ENCODE peak calls at places on chromosome 2, in nine cellular contexts. One of them, this sample, is unnamed.

GRCh38 chr2:114218368-114218767 is 224.1 kb upstream of the DPP10 start:
- DNase-seq in tibial nerve: no peak
- DNase-seq in upper lobe of right lung: no peak
- DNase-seq in lung: no peak
- DNase-seq in fibroblast of lung: no peak
- DNase-seq in pancreas: no peak
- DNase-seq in PC-3: no peak
- DNase-seq in CD8-positive, alpha-beta T cell: no peak
- DNase-seq in right lobe of liver: no peak
- DNase-seq in this sample: no peak

GRCh38 chr2:159613515-159614336 is 2.6 kb downstream of the BAZ2B start:
- DNase-seq in tibial nerve: no peak
- DNase-seq in fibroblast of lung: peak; percentile 48
- DNase-seq in PC-3: peak; percentile 32
- DNase-seq in CD8-positive, alpha-beta T cell: no peak
- DNase-seq in pancreas: no peak
- DNase-seq in right lobe of liver: no peak
- DNase-seq in upper lobe of right lung: no peak
- DNase-seq in lung: no peak
- DNase-seq in this sample: no peak

GRCh38 chr2:200756618-200757321 is 54.9 kb upstream of the BZW1 start:
- DNase-seq in tibial nerve: no peak
- DNase-seq in pancreas: no peak
- DNase-seq in upper lobe of right lung: no peak
- DNase-seq in fibroblast of lung: peak; percentile 90
- DNase-seq in CD8-positive, alpha-beta T cell: no peak
- DNase-seq in right lobe of liver: no peak
- DNase-seq in PC-3: peak; percentile 93
- DNase-seq in lung: no peak
- DNase-seq in this sample: no peak

GRCh38 chr2:239911630-239912071 is 113.5 kb downstream of the NDUFA10 start:
- DNase-seq in lung: peak; percentile 49
- DNase-seq in PC-3: no peak
- DNase-seq in upper lobe of right lung: no peak
- DNase-seq in pancreas: peak; percentile 30
- DNase-seq in CD8-positive, alpha-beta T cell: no peak
- DNase-seq in right lobe of liver: peak; percentile 48
- DNase-seq in tibial nerve: no peak
- DNase-seq in fibroblast of lung: no peak
- DNase-seq in this sample: no peak

GRCh38 chr2:64127119-64127518 is 17.1 kb downstream of the PELI1 start:
- DNase-seq in upper lobe of right lung: no peak
- DNase-seq in fibroblast of lung: no peak
- DNase-seq in tibial nerve: no peak
- DNase-seq in PC-3: no peak
- DNase-seq in CD8-positive, alpha-beta T cell: no peak
- DNase-seq in pancreas: no peak
- DNase-seq in right lobe of liver: no peak
- DNase-seq in lung: no peak
- DNase-seq in this sample: no peak

GRCh38 chr2:133416756-133417155 is 151.5 kb downstream of the NCKAP5 start:
- DNase-seq in pancreas: no peak
- DNase-seq in right lobe of liver: no peak
- DNase-seq in fibroblast of lung: no peak
- DNase-seq in PC-3: no peak
- DNase-seq in tibial nerve: no peak
- DNase-seq in upper lobe of right lung: no peak
- DNase-seq in lung: no peak
- DNase-seq in CD8-positive, alpha-beta T cell: no peak
- DNase-seq in this sample: no peak

GRCh38 chr2:149782566-149782965 is 195.0 kb upstream of the MMADHC start:
- DNase-seq in CD8-positive, alpha-beta T cell: no peak
- DNase-seq in tibial nerve: no peak
- DNase-seq in fibroblast of lung: peak; percentile 5
- DNase-seq in upper lobe of right lung: no peak
- DNase-seq in PC-3: no peak
- DNase-seq in pancreas: no peak
- DNase-seq in lung: no peak
- DNase-seq in right lobe of liver: no peak
- DNase-seq in this sample: no peak

GRCh38 chr2:68653538-68653982 is 10.2 kb downstream of the PROKR1 start:
- DNase-seq in PC-3: peak; percentile 76
- DNase-seq in right lobe of liver: no peak
- DNase-seq in pancreas: no peak
- DNase-seq in lung: no peak
- DNase-seq in fibroblast of lung: peak; percentile 90
- DNase-seq in CD8-positive, alpha-beta T cell: no peak
- DNase-seq in upper lobe of right lung: no peak
- DNase-seq in tibial nerve: no peak
- DNase-seq in this sample: no peak

GRCh38 chr2:225457462-225457861 is 58.0 kb downstream of the NYAP2 start:
- DNase-seq in PC-3: no peak
- DNase-seq in CD8-positive, alpha-beta T cell: no peak
- DNase-seq in pancreas: no peak
- DNase-seq in upper lobe of right lung: no peak
- DNase-seq in tibial nerve: no peak
- DNase-seq in fibroblast of lung: no peak
- DNase-seq in lung: no peak
- DNase-seq in right lobe of liver: no peak
- DNase-seq in this sample: no peak

GRCh38 chr2:101991731-101992145 is at the start of gene IL1R2:
- DNase-seq in fibroblast of lung: no peak
- DNase-seq in right lobe of liver: no peak
- DNase-seq in tibial nerve: no peak
- DNase-seq in upper lobe of right lung: peak; percentile 72
- DNase-seq in pancreas: no peak
- DNase-seq in lung: peak; percentile 43
- DNase-seq in PC-3: peak; percentile 29
- DNase-seq in CD8-positive, alpha-beta T cell: no peak
- DNase-seq in this sample: no peak

GRCh38 chr2:9440058-9440727 is 16.7 kb downstream of the CPSF3 start:
- DNase-seq in pancreas: no peak
- DNase-seq in fibroblast of lung: peak; percentile 63
- DNase-seq in CD8-positive, alpha-beta T cell: no peak
- DNase-seq in tibial nerve: no peak
- DNase-seq in right lobe of liver: no peak
- DNase-seq in PC-3: peak; percentile 47
- DNase-seq in upper lobe of right lung: no peak
- DNase-seq in lung: no peak
- DNase-seq in this sample: no peak

GRCh38 chr2:101188683-101189405 is 37.7 kb upstream of the TBC1D8 start:
- DNase-seq in fibroblast of lung: peak; percentile 26
- DNase-seq in PC-3: peak; percentile 71
- DNase-seq in CD8-positive, alpha-beta T cell: no peak
- DNase-seq in lung: peak; percentile 36
- DNase-seq in pancreas: no peak
- DNase-seq in right lobe of liver: no peak
- DNase-seq in tibial nerve: no peak
- DNase-seq in upper lobe of right lung: no peak
- DNase-seq in this sample: no peak

GRCh38 chr2:3703741-3704355 is 473 bp downstream of the DCDC2C start:
- DNase-seq in pancreas: no peak
- DNase-seq in lung: no peak
- DNase-seq in right lobe of liver: no peak
- DNase-seq in upper lobe of right lung: no peak
- DNase-seq in CD8-positive, alpha-beta T cell: no peak
- DNase-seq in tibial nerve: no peak
- DNase-seq in PC-3: no peak
- DNase-seq in fibroblast of lung: no peak
- DNase-seq in this sample: no peak

GRCh38 chr2:169736902-169737301 is 3.3 kb downstream of the KLHL23 start:
- DNase-seq in fibroblast of lung: no peak
- DNase-seq in pancreas: no peak
- DNase-seq in upper lobe of right lung: no peak
- DNase-seq in lung: no peak
- DNase-seq in right lobe of liver: no peak
- DNase-seq in tibial nerve: no peak
- DNase-seq in PC-3: no peak
- DNase-seq in CD8-positive, alpha-beta T cell: no peak
- DNase-seq in this sample: no peak

GRCh38 chr2:113148606-113149552 is 21.5 kb downstream of the IL1RN start:
- DNase-seq in PC-3: peak; percentile 39
- DNase-seq in tibial nerve: no peak
- DNase-seq in pancreas: no peak
- DNase-seq in CD8-positive, alpha-beta T cell: no peak
- DNase-seq in right lobe of liver: no peak
- DNase-seq in lung: no peak
- DNase-seq in fibroblast of lung: peak; percentile 12
- DNase-seq in upper lobe of right lung: no peak
- DNase-seq in this sample: no peak

GRCh38 chr2:40260437-40260836 is 191.5 kb downstream of the SLC8A1 start:
- DNase-seq in PC-3: no peak
- DNase-seq in tibial nerve: no peak
- DNase-seq in lung: no peak
- DNase-seq in fibroblast of lung: peak; percentile 39
- DNase-seq in right lobe of liver: no peak
- DNase-seq in CD8-positive, alpha-beta T cell: no peak
- DNase-seq in upper lobe of right lung: no peak
- DNase-seq in pancreas: no peak
- DNase-seq in this sample: no peak

GRCh38 chr2:37319754-37320609 is 4.7 kb downstream of the PRKD3 start:
- DNase-seq in lung: no peak
- DNase-seq in upper lobe of right lung: no peak
- DNase-seq in CD8-positive, alpha-beta T cell: no peak
- DNase-seq in tibial nerve: no peak
- DNase-seq in pancreas: no peak
- DNase-seq in PC-3: no peak
- DNase-seq in fibroblast of lung: no peak
- DNase-seq in right lobe of liver: no peak
- DNase-seq in this sample: no peak

DNA sequence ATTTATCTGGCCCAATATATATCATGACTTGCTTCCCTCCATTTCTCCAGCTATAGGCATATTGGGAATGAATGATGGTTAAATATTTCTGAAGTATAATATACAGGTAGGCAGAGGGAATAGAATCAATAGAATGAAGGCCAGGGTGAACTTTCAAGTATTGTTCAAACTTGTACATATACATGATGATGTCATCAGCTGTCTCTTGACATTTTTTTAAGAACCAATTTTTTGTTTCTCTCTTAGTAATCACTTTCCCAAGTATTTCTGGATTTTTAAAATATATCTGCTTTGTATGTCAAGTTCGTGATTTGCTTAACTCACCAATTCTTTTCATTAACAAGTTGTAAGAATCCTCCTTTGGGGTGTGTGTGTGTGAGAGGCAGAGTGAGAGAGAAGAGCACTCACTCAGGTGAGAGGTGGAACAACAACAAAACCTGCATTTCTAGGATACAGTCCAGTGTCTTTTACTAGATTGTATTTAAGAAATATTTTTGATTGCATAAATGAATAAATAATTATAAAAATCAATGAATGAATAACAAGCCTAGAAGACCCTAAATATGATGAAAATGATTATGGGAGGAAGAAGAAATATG is 1239.1 kb downstream of the LRP1B start:
- DNase-seq in tibial nerve: no peak
- DNase-seq in lung: no peak
- DNase-seq in upper lobe of right lung: no peak
- DNase-seq in PC-3: peak; percentile 12
- DNase-seq in pancreas: no peak
- DNase-seq in fibroblast of lung: no peak
- DNase-seq in right lobe of liver: no peak
- DNase-seq in CD8-positive, alpha-beta T cell: no peak
- DNase-seq in this sample: no peak
- TF ChIP-seq CTCF in tibial nerve: no peak
- TF ChIP-seq CTCF in lung: no peak
- TF ChIP-seq CTCF in upper lobe of right lung: no peak
- TF ChIP-seq CTCF in PC-3: peak; percentile 52
- TF ChIP-seq CTCF in pancreas: no peak
- TF ChIP-seq CTCF in fibroblast of lung: no peak
- TF ChIP-seq CTCF in right lobe of liver: peak; percentile 12
- TF ChIP-seq CTCF in CD8-positive, alpha-beta T cell: no peak
- TF ChIP-seq CTCF in this sample: no peak

GRCh38 chr2:207260021-207260420 is 94.3 kb upstream of the KLF7 start:
- DNase-seq in upper lobe of right lung: no peak
- DNase-seq in pancreas: no peak
- DNase-seq in CD8-positive, alpha-beta T cell: no peak
- DNase-seq in PC-3: no peak
- DNase-seq in tibial nerve: no peak
- DNase-seq in lung: no peak
- DNase-seq in fibroblast of lung: peak; percentile 38
- DNase-seq in right lobe of liver: no peak
- DNase-seq in this sample: no peak
- H3K27ac ChIP-seq in upper lobe of right lung: no peak overlapping the region
- H3K27ac ChIP-seq in pancreas: no peak overlapping the region
- H3K27ac ChIP-seq in CD8-positive, alpha-beta T cell: no peak overlapping the region
- H3K27ac ChIP-seq in PC-3: no peak overlapping the region
- H3K27ac ChIP-seq in tibial nerve: no peak overlapping the region
- H3K27ac ChIP-seq in lung: no peak overlapping the region
- H3K27ac ChIP-seq in fibroblast of lung: no peak overlapping the region
- H3K27ac ChIP-seq in right lobe of liver: no peak overlapping the region
- H3K27ac ChIP-seq in this sample: no peak overlapping the region

GRCh38 chr2:178730049-178730448 is 77.2 kb downstream of the TTN start:
- DNase-seq in tibial nerve: no peak
- DNase-seq in fibroblast of lung: no peak
- DNase-seq in pancreas: no peak
- DNase-seq in lung: no peak
- DNase-seq in PC-3: no peak
- DNase-seq in CD8-positive, alpha-beta T cell: no peak
- DNase-seq in upper lobe of right lung: no peak
- DNase-seq in right lobe of liver: no peak
- DNase-seq in this sample: no peak
- H3K36me3 ChIP-seq in tibial nerve: no peaks in the 10 kb centered on the region
- H3K36me3 ChIP-seq in fibroblast of lung: no peaks in the 10 kb centered on the region
- H3K36me3 ChIP-seq in pancreas: no peaks in the 10 kb centered on the region
- H3K36me3 ChIP-seq in lung: no peaks in the 10 kb centered on the region
- H3K36me3 ChIP-seq in PC-3: no peaks in the 10 kb centered on the region
- H3K36me3 ChIP-seq in CD8-positive, alpha-beta T cell: no peaks in the 10 kb centered on the region
- H3K36me3 ChIP-seq in upper lobe of right lung: no peaks in the 10 kb centered on the region
- H3K36me3 ChIP-seq in right lobe of liver: no peaks in the 10 kb centered on the region
- H3K36me3 ChIP-seq in this sample: no peaks in the 10 kb centered on the region

DNA sequence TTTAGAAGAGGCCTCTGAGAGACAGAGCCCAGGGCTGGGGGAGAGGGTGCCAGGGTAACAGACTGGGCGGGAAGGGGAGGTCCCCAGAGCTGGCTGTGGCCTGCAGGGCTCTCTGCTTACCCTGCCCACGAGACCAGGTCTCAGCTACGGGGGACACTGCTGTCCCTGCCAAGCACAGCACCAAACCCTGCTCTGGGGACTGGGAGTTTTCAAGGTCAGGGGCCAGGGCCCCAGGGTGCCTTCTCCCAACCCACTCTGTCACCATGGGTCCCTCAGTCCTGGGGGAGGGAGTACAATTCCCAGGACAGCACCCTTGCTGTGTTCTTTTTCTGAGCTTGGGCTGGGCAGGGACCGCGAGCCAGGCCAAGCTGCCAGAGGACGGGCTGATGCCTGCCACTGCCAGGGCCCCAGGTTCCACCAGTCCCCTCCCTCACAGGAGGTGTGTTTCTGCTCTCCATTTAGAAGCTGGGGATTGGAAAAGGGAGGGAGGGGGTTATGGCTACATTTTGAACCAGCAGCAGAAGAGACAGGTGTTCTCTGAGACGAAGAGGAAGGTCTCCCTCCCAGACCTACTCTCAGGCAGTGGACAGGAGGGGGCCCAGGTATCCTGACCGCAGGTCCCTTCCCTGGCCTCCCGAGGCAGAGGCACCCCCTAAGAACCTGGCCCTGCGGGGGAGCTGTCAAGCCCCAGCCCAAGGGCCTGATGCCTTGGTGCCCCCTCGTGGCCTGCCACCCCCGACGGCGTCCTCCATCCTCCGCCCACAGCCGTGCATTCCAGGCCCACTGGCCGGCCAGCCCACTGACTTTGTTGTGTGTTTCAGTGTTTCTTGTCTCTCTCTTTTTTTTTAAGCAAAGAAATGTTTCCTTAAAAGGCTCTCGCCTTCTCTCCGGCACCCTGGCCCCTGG is 80.4 kb downstream of the TNS1 start:
- DNase-seq in right lobe of liver: no peak
- DNase-seq in tibial nerve: no peak
- DNase-seq in CD8-positive, alpha-beta T cell: no peak
- DNase-seq in lung: no peak
- DNase-seq in pancreas: no peak
- DNase-seq in PC-3: no peak
- DNase-seq in fibroblast of lung: peak; percentile 74
- DNase-seq in upper lobe of right lung: no peak
- DNase-seq in this sample: peak; percentile 85
- TF ChIP-seq CTCF in right lobe of liver: peak; percentile 34
- TF ChIP-seq CTCF in tibial nerve: peak; percentile 17
- TF ChIP-seq CTCF in CD8-positive, alpha-beta T cell: no peak
- TF ChIP-seq CTCF in lung: no peak
- TF ChIP-seq CTCF in pancreas: no peak
- TF ChIP-seq CTCF in PC-3: no peak
- TF ChIP-seq CTCF in fibroblast of lung: no peak
- TF ChIP-seq CTCF in upper lobe of right lung: peak; percentile 41
- TF ChIP-seq CTCF in this sample: peak; percentile 24